ENCODE peak calls at places on chromosomes 6 and 20, in five cellular contexts. One of them, this sample, is unnamed.

GRCh38 chr6:118768441-118768840 is 117.0 kb upstream of the CEP85L start:
- DNase-seq in pancreas: no peak
- DNase-seq in K562: no peak
- DNase-seq in psoas muscle: no peak
- DNase-seq in tibial artery: no peak
- DNase-seq in this sample: no peak

GRCh38 chr6:41713161-41713649 is 22.2 kb downstream of the TFEB start:
- DNase-seq in psoas muscle: peak; percentile 79
- DNase-seq in K562: no peak
- DNase-seq in pancreas: peak; percentile 82
- DNase-seq in tibial artery: peak; percentile 84
- DNase-seq in this sample: no peak

GRCh38 chr20:10856237-10856636 is 182.4 kb upstream of the JAG1 start:
- DNase-seq in K562: no peak
- DNase-seq in pancreas: no peak
- DNase-seq in psoas muscle: no peak
- DNase-seq in tibial artery: no peak
- DNase-seq in this sample: no peak

GRCh38 chr20:53935353-53936084 is 134.9 kb downstream of the BCAS1 start:
- DNase-seq in psoas muscle: no peak
- DNase-seq in pancreas: no peak
- DNase-seq in tibial artery: no peak
- DNase-seq in K562: peak; percentile 61
- DNase-seq in this sample: no peak

GRCh38 chr6:40894962-40895799 is 143.8 kb downstream of the UNC5CL start:
- DNase-seq in K562: peak; percentile 48
- DNase-seq in psoas muscle: peak; percentile 73
- DNase-seq in tibial artery: no peak
- DNase-seq in pancreas: peak; percentile 58
- DNase-seq in this sample: no peak

GRCh38 chr20:21289651-21290050 is 13.5 kb upstream of the XRN2 start:
- DNase-seq in K562: no peak
- DNase-seq in tibial artery: no peak
- DNase-seq in pancreas: no peak
- DNase-seq in psoas muscle: no peak
- DNase-seq in this sample: no peak

GRCh38 chr6:125138083-125138482 is 15.5 kb upstream of the TPD52L1 start:
- DNase-seq in psoas muscle: no peak
- DNase-seq in K562: no peak
- DNase-seq in pancreas: no peak
- DNase-seq in tibial artery: no peak
- DNase-seq in this sample: no peak

GRCh38 chr20:54234991-54235390 is 27.1 kb downstream of the PFDN4 start:
- DNase-seq in tibial artery: no peak
- DNase-seq in K562: no peak
- DNase-seq in pancreas: no peak
- DNase-seq in psoas muscle: no peak
- DNase-seq in this sample: no peak

GRCh38 chr20:58112017-58112781 is 116.3 kb downstream of the ANKRD60 start:
- DNase-seq in K562: no peak
- DNase-seq in psoas muscle: no peak
- DNase-seq in pancreas: no peak
- DNase-seq in tibial artery: no peak
- DNase-seq in this sample: no peak

GRCh38 chr6:121449331-121449730 is 13.9 kb downstream of the GJA1 start:
- DNase-seq in tibial artery: no peak
- DNase-seq in K562: no peak
- DNase-seq in pancreas: no peak
- DNase-seq in psoas muscle: no peak
- DNase-seq in this sample: no peak

DNA sequence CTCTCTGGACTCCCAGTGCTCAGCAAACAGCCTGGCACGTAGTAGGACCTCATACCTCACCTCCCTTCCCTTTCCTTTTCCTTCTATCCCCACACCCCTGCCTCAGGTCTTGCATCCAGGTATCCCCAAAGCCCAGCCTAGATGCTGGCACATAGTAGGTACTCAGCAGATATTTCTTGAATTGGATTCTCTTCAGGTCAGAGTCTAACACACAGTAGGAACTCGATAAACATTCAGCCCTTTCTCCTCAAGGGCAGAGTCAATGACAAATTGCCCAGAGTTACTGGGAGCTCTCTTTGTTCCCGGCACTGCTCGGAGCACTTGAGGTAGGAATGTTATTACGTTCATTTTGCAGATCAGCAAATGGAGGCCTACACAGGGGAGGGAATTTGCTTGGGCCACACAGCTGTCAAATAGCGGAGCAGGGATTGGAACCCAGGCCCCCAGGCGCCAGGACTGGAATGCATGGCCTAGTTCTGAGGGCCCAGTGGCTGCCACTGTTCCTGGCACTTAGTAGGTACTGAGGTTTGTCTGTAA is 25.8 kb downstream of the NOL4L start:
- DNase-seq in K562: no peak
- DNase-seq in psoas muscle: no peak
- DNase-seq in tibial artery: no peak
- DNase-seq in pancreas: no peak
- DNase-seq in this sample: no peak
- H3K4me1 ChIP-seq in K562: peaks cover 17% of the 10 kb centered on the region
- H3K4me1 ChIP-seq in psoas muscle: no peaks in the 10 kb centered on the region
- H3K4me1 ChIP-seq in tibial artery: no peaks in the 10 kb centered on the region
- H3K4me1 ChIP-seq in pancreas: no peaks in the 10 kb centered on the region
- H3K4me1 ChIP-seq in this sample: peaks cover 69% of the 10 kb centered on the region

DNA sequence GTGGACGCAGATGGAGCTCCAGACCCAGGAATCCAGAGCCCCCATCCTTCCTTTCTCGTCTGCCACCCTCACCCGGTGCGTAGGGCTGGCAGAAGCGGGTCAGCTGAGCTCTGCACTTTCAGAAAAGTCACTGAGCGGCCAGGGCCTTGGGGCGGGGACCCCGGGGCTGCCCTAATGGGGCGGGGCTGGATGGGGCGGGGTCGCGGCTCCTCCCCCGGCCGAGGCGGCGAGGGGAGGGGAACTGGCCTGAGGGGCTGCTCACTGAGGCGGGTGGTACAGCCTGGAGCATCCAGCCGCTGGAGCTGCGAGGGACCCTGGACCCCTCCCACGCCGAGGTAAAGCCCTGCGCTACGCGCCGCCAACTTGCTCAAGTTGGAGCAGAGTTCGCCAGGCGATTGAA is at the start of the genes DEFB124 and REM1:
- DNase-seq in psoas muscle: peak; percentile 59
- DNase-seq in pancreas: no peak
- DNase-seq in K562: no peak
- DNase-seq in tibial artery: peak; percentile 75
- DNase-seq in this sample: no peak
- H3K27ac ChIP-seq in psoas muscle: no peak within 1 kb of the TSS
- H3K27ac ChIP-seq in pancreas: no peak within 1 kb of the TSS
- H3K27ac ChIP-seq in K562: no peak within 1 kb of the TSS
- H3K27ac ChIP-seq in tibial artery: peak within 1 kb of the TSS; percentile 76
- H3K27ac ChIP-seq in this sample: no peak within 1 kb of the TSS

GRCh38 chr6:157840261-157840660 is 17.2 kb downstream of the SNX9 start:
- DNase-seq in pancreas: no peak
- DNase-seq in K562: no peak
- DNase-seq in psoas muscle: no peak
- DNase-seq in tibial artery: no peak
- DNase-seq in this sample: no peak

GRCh38 chr6:157839606-157840005 is 16.6 kb downstream of the SNX9 start:
- DNase-seq in pancreas: no peak
- DNase-seq in tibial artery: no peak
- DNase-seq in psoas muscle: no peak
- DNase-seq in K562: no peak
- DNase-seq in this sample: no peak

GRCh38 chr6:157841211-157841840 is 18.3 kb downstream of the SNX9 start:
- DNase-seq in K562: peak; percentile 91
- DNase-seq in psoas muscle: no peak
- DNase-seq in tibial artery: no peak
- DNase-seq in pancreas: no peak
- DNase-seq in this sample: no peak

GRCh38 chr6:157840776-157841175 is 17.7 kb downstream of the SNX9 start:
- DNase-seq in tibial artery: no peak
- DNase-seq in K562: peak; percentile 62
- DNase-seq in pancreas: no peak
- DNase-seq in psoas muscle: no peak
- DNase-seq in this sample: no peak

DNA sequence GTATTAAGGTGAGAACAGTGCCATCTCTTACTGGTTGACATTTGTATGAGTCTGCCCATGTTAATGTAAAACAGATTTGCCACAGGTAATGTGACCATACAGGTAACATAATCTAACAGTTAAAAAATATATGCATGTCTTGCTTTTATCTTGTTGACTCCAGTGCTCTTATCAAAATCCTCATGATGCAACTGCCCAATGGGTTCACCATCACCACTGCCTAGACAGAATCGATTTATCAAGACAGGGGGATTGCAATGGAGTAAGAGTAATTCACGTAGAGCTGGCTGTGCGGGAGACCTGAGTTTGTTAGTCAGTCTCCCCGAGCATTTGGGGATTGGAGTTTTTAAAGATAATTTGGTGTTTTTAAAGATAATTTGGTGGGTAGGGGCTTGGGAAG is 19.2 kb downstream of the SNX9 start:
- DNase-seq in K562: peak; percentile 49
- DNase-seq in tibial artery: no peak
- DNase-seq in pancreas: no peak
- DNase-seq in psoas muscle: no peak
- DNase-seq in this sample: no peak
- H3K4me1 ChIP-seq in K562: peaks cover 63% of the 10 kb centered on the region
- H3K4me1 ChIP-seq in tibial artery: no peaks in the 10 kb centered on the region
- H3K4me1 ChIP-seq in pancreas: peaks cover 38% of the 10 kb centered on the region
- H3K4me1 ChIP-seq in psoas muscle: peaks cover 69% of the 10 kb centered on the region
- H3K4me1 ChIP-seq in this sample: peaks cover 16% of the 10 kb centered on the region

GRCh38 chr20:47773381-47773786 is 11.9 kb downstream of the SULF2 start:
- DNase-seq in K562: no peak
- DNase-seq in psoas muscle: no peak
- DNase-seq in tibial artery: no peak
- DNase-seq in pancreas: peak; percentile 27
- DNase-seq in this sample: no peak
- H3K27ac ChIP-seq in K562: no peak overlapping the region
- H3K27ac ChIP-seq in psoas muscle: peak overlapping the region; percentile 16
- H3K27ac ChIP-seq in tibial artery: no peak overlapping the region
- H3K27ac ChIP-seq in pancreas: peak overlapping the region; percentile 65
- H3K27ac ChIP-seq in this sample: no peak overlapping the region

GRCh38 chr20:36932476-36933426 is 18.8 kb downstream of the SAMHD1 start:
- DNase-seq in K562: no peak
- DNase-seq in pancreas: no peak
- DNase-seq in tibial artery: no peak
- DNase-seq in psoas muscle: no peak
- DNase-seq in this sample: peak; percentile 35
- H3K4me1 ChIP-seq in K562: peaks cover 4% of the 10 kb centered on the region
- H3K4me1 ChIP-seq in pancreas: peaks cover 18% of the 10 kb centered on the region
- H3K4me1 ChIP-seq in tibial artery: peaks cover 5% of the 10 kb centered on the region
- H3K4me1 ChIP-seq in psoas muscle: peaks cover 18% of the 10 kb centered on the region
- H3K4me1 ChIP-seq in this sample: peaks cover 65% of the 10 kb centered on the region

DNA sequence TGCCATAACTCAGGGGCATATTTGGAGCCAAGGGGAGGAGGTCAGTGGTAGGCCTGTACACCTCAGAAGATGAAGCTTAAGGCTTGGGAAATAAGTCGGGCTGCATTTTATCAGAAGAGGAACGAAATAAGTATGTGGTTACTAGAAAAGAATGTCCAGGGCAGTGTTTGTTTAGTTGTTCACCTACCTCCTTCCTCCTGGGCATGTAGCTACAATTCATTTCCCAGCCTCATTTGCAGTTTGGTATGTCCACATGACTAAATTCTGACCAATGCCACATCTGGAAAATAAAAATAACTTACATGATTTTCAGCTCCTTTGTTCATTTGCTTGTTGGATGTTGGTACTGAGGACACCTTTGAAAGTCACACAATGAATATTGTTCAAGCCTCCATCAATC is 294.5 kb upstream of the RGS17 start:
- DNase-seq in pancreas: no peak
- DNase-seq in K562: no peak
- DNase-seq in tibial artery: no peak
- DNase-seq in psoas muscle: no peak
- DNase-seq in this sample: no peak
- H3K27ac ChIP-seq in pancreas: no peak overlapping the region
- H3K27ac ChIP-seq in K562: no peak overlapping the region
- H3K27ac ChIP-seq in tibial artery: no peak overlapping the region
- H3K27ac ChIP-seq in psoas muscle: no peak overlapping the region
- H3K27ac ChIP-seq in this sample: no peak overlapping the region

DNA sequence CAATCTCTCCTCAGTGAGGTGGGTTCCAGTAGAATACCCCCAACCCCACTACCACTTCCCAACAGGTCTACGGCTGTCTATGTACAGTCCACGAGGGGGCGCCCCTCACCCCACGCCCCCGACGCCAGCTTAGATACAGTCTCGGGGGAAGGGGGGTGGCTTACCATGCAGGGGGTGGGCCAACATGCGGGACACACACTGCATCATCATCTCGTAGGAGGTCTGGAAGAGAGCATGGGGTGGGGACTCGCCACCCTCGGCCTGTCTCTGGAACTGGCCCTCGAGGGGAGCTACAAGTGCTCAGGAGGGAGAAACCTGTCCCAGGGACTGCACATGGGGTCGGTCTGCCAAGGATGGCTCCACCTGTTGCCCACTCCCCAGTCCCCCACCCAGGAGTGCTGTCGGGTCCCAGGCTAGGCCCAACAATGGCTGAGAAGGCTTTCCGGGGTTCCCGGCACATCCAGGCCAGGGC is 8.5 kb downstream of the MTCH1 start:
- DNase-seq in tibial artery: peak; percentile 59
- DNase-seq in K562: peak; percentile 67
- DNase-seq in pancreas: no peak
- DNase-seq in psoas muscle: no peak
- DNase-seq in this sample: no peak
- H3K4me1 ChIP-seq in tibial artery: no peaks in the 10 kb centered on the region
- H3K4me1 ChIP-seq in K562: peaks cover 2% of the 10 kb centered on the region
- H3K4me1 ChIP-seq in pancreas: peaks cover 24% of the 10 kb centered on the region
- H3K4me1 ChIP-seq in psoas muscle: peaks cover 29% of the 10 kb centered on the region
- H3K4me1 ChIP-seq in this sample: peaks cover 8% of the 10 kb centered on the region

DNA sequence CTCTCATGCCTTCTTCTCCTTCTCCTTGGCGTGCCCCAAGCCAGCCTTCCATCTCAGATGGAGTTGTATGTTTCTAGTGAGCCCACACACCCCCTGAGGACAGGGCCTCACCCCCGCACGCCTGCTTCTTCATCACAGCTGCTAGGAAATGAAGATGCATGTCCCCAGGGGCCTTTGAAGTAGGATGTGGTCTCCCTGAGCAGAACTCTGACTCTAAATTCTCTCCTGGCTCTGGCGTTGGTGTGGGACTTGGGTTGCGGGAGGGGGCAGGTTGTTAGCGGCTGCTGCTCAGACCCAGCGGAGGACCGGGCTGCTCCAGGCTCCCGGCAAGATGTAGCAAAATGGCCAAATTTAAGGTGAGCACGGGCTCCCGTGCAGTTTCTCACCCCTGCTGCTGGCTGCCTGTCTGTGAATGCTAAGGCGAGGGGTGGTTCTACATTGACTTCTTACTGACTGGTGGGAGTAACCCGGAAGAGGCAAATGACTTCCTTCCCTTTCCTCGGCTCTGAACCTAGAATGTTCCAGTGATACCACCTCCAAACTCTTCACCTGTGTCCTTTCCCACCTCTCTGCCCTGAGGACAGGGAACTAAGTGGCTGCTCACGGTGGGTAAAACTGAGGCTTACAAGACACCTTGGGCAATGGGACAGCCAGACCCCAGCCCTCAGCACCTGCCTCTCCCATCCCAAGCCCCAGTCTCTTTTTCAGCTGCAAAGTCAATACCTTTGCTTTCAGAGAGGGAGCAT is 8.8 kb downstream of the SYNJ2 start:
- DNase-seq in pancreas: no peak
- DNase-seq in tibial artery: peak; percentile 57
- DNase-seq in psoas muscle: no peak
- DNase-seq in K562: no peak
- DNase-seq in this sample: no peak
- H3K27ac ChIP-seq in pancreas: peak overlapping the region; percentile 71
- H3K27ac ChIP-seq in tibial artery: peak overlapping the region; percentile 38
- H3K27ac ChIP-seq in psoas muscle: peak overlapping the region; percentile 58
- H3K27ac ChIP-seq in K562: no peak overlapping the region
- H3K27ac ChIP-seq in this sample: peak overlapping the region; percentile 20

This sample was measured in CD8-positive, alpha-beta T cell.